ENCODE peak calls at places on chromosomes 11 and 22, in eight cellular contexts. One of them, this sample, is unnamed.

GRCh38 chr11:2898366-2899079 is 12.9 kb upstream of the CDKN1C start:
- DNase-seq in body of pancreas: peak
- DNase-seq in A549: no peak
- DNase-seq in transverse colon: peak
- DNase-seq in stomach: peak
- DNase-seq in HepG2: peak
- DNase-seq in tibial nerve: peak
- DNase-seq in IMR-90: peak
- DNase-seq in this sample: no peak

GRCh38 chr22:23147632-23148387 is 2.5 kb downstream of the RAB36 start:
- DNase-seq in body of pancreas: peak
- DNase-seq in A549: no peak
- DNase-seq in transverse colon: no peak
- DNase-seq in stomach: no peak
- DNase-seq in HepG2: peak
- DNase-seq in tibial nerve: no peak
- DNase-seq in IMR-90: peak
- DNase-seq in this sample: no peak

GRCh38 chr11:112518371-112518770 is 257.7 kb upstream of the PLET1 start:
- DNase-seq in body of pancreas: no peak
- DNase-seq in A549: no peak
- DNase-seq in transverse colon: no peak
- DNase-seq in stomach: no peak
- DNase-seq in HepG2: no peak
- DNase-seq in tibial nerve: no peak
- DNase-seq in IMR-90: no peak
- DNase-seq in this sample: no peak

GRCh38 chr22:29517215-29517908 is 36.2 kb downstream of the THOC5 start:
- DNase-seq in body of pancreas: peak
- DNase-seq in A549: no peak
- DNase-seq in transverse colon: no peak
- DNase-seq in stomach: peak
- DNase-seq in HepG2: no peak
- DNase-seq in tibial nerve: no peak
- DNase-seq in IMR-90: no peak
- DNase-seq in this sample: no peak

GRCh38 chr11:85740464-85741400 is 54.7 kb upstream of the CCDC89 start:
- DNase-seq in body of pancreas: no peak
- DNase-seq in A549: no peak
- DNase-seq in transverse colon: no peak
- DNase-seq in stomach: no peak
- DNase-seq in HepG2: no peak
- DNase-seq in tibial nerve: no peak
- DNase-seq in IMR-90: no peak
- DNase-seq in this sample: no peak

GRCh38 chr11:93073026-93073425 is 103.6 kb downstream of the MTNR1B start:
- DNase-seq in body of pancreas: no peak
- DNase-seq in A549: no peak
- DNase-seq in transverse colon: no peak
- DNase-seq in stomach: no peak
- DNase-seq in HepG2: no peak
- DNase-seq in tibial nerve: no peak
- DNase-seq in IMR-90: no peak
- DNase-seq in this sample: no peak

GRCh38 chr22:34972498-34972897 is 93.5 kb upstream of the ISX start:
- DNase-seq in body of pancreas: no peak
- DNase-seq in A549: no peak
- DNase-seq in transverse colon: no peak
- DNase-seq in stomach: no peak
- DNase-seq in HepG2: no peak
- DNase-seq in tibial nerve: no peak
- DNase-seq in IMR-90: no peak
- DNase-seq in this sample: no peak

GRCh38 chr11:12274558-12275197 is 102.7 kb upstream of the PARVA start:
- DNase-seq in body of pancreas: no peak
- DNase-seq in A549: no peak
- DNase-seq in transverse colon: no peak
- DNase-seq in stomach: no peak
- DNase-seq in HepG2: no peak
- DNase-seq in tibial nerve: no peak
- DNase-seq in IMR-90: peak
- DNase-seq in this sample: no peak

GRCh38 chr11:576791-577610 is 731 bp downstream of the PHRF1 start:
- DNase-seq in body of pancreas: no peak
- DNase-seq in A549: no peak
- DNase-seq in transverse colon: no peak
- DNase-seq in stomach: no peak
- DNase-seq in HepG2: no peak
- DNase-seq in tibial nerve: no peak
- DNase-seq in IMR-90: no peak
- DNase-seq in this sample: no peak

GRCh38 chr22:18000441-18001039 is 23.8 kb downstream of the MICAL3 start:
- DNase-seq in body of pancreas: peak
- DNase-seq in A549: no peak
- DNase-seq in transverse colon: peak
- DNase-seq in stomach: no peak
- DNase-seq in HepG2: no peak
- DNase-seq in tibial nerve: no peak
- DNase-seq in IMR-90: no peak
- DNase-seq in this sample: no peak

GRCh38 chr11:79110308-79110707 is 330.5 kb downstream of the TENM4 start:
- DNase-seq in body of pancreas: no peak
- DNase-seq in A549: no peak
- DNase-seq in transverse colon: no peak
- DNase-seq in stomach: no peak
- DNase-seq in HepG2: no peak
- DNase-seq in tibial nerve: no peak
- DNase-seq in IMR-90: no peak
- DNase-seq in this sample: no peak

GRCh38 chr11:65592840-65593517 is 2.6 kb downstream of the KCNK7 start:
- DNase-seq in body of pancreas: no peak
- DNase-seq in A549: no peak
- DNase-seq in transverse colon: no peak
- DNase-seq in stomach: no peak
- DNase-seq in HepG2: no peak
- DNase-seq in tibial nerve: no peak
- DNase-seq in IMR-90: no peak
- DNase-seq in this sample: no peak

GRCh38 chr11:74024630-74025029 is 15.7 kb upstream of the UCP3 start:
- DNase-seq in body of pancreas: peak
- DNase-seq in A549: no peak
- DNase-seq in transverse colon: peak
- DNase-seq in stomach: peak
- DNase-seq in HepG2: no peak
- DNase-seq in tibial nerve: peak
- DNase-seq in IMR-90: peak
- DNase-seq in this sample: no peak

GRCh38 chr22:47071812-47072641 is 309.6 kb downstream of the TBC1D22A start:
- DNase-seq in body of pancreas: no peak
- DNase-seq in A549: no peak
- DNase-seq in transverse colon: no peak
- DNase-seq in stomach: no peak
- DNase-seq in HepG2: no peak
- DNase-seq in tibial nerve: no peak
- DNase-seq in IMR-90: no peak
- DNase-seq in this sample: no peak

GRCh38 chr22:31738566-31738965 is 11.4 kb downstream of the PRR14L start:
- DNase-seq in body of pancreas: no peak
- DNase-seq in A549: no peak
- DNase-seq in transverse colon: no peak
- DNase-seq in stomach: no peak
- DNase-seq in HepG2: no peak
- DNase-seq in tibial nerve: no peak
- DNase-seq in IMR-90: no peak
- DNase-seq in this sample: no peak

GRCh38 chr11:2827256-2827655 is 58.3 kb downstream of the CDKN1C start:
- DNase-seq in body of pancreas: no peak
- DNase-seq in A549: no peak
- DNase-seq in transverse colon: no peak
- DNase-seq in stomach: no peak
- DNase-seq in HepG2: no peak
- DNase-seq in tibial nerve: no peak
- DNase-seq in IMR-90: peak
- DNase-seq in this sample: no peak

GRCh38 chr11:2249191-2249916 is 21.0 kb downstream of the ASCL2 start:
- DNase-seq in body of pancreas: no peak
- DNase-seq in A549: no peak
- DNase-seq in transverse colon: no peak
- DNase-seq in stomach: no peak
- DNase-seq in HepG2: no peak
- DNase-seq in tibial nerve: no peak
- DNase-seq in IMR-90: no peak
- DNase-seq in this sample: no peak

GRCh38 chr11:69111578-69112247 is 44.0 kb upstream of the SMIM38 start:
- DNase-seq in body of pancreas: no peak
- DNase-seq in A549: no peak
- DNase-seq in transverse colon: no peak
- DNase-seq in stomach: no peak
- DNase-seq in HepG2: no peak
- DNase-seq in tibial nerve: no peak
- DNase-seq in IMR-90: no peak
- DNase-seq in this sample: no peak

GRCh38 chr11:69114811-69115523 is 40.8 kb upstream of the SMIM38 start:
- DNase-seq in body of pancreas: no peak
- DNase-seq in A549: no peak
- DNase-seq in transverse colon: no peak
- DNase-seq in stomach: peak
- DNase-seq in HepG2: no peak
- DNase-seq in tibial nerve: no peak
- DNase-seq in IMR-90: no peak
- DNase-seq in this sample: no peak

GRCh38 chr11:69113646-69114340 is 41.9 kb upstream of the SMIM38 start:
- DNase-seq in body of pancreas: no peak
- DNase-seq in A549: no peak
- DNase-seq in transverse colon: no peak
- DNase-seq in stomach: no peak
- DNase-seq in HepG2: no peak
- DNase-seq in tibial nerve: no peak
- DNase-seq in IMR-90: no peak
- DNase-seq in this sample: no peak

GRCh38 chr11:69114362-69114761 is 41.4 kb upstream of the SMIM38 start:
- DNase-seq in body of pancreas: no peak
- DNase-seq in A549: no peak
- DNase-seq in transverse colon: no peak
- DNase-seq in stomach: no peak
- DNase-seq in HepG2: no peak
- DNase-seq in tibial nerve: no peak
- DNase-seq in IMR-90: no peak
- DNase-seq in this sample: no peak

GRCh38 chr11:69113226-69113625 is 42.5 kb upstream of the SMIM38 start:
- DNase-seq in body of pancreas: no peak
- DNase-seq in A549: no peak
- DNase-seq in transverse colon: no peak
- DNase-seq in stomach: no peak
- DNase-seq in HepG2: no peak
- DNase-seq in tibial nerve: no peak
- DNase-seq in IMR-90: no peak
- DNase-seq in this sample: no peak
- TF ChIP-seq POLR2A in body of pancreas: no peak
- TF ChIP-seq POLR2A in A549: no peak
- TF ChIP-seq POLR2A in transverse colon: no peak
- TF ChIP-seq POLR2A in stomach: no peak
- TF ChIP-seq POLR2A in HepG2: no peak
- TF ChIP-seq POLR2A in tibial nerve: no peak
- TF ChIP-seq POLR2A in IMR-90: no peak
- TF ChIP-seq POLR2A in this sample: no peak

DNA sequence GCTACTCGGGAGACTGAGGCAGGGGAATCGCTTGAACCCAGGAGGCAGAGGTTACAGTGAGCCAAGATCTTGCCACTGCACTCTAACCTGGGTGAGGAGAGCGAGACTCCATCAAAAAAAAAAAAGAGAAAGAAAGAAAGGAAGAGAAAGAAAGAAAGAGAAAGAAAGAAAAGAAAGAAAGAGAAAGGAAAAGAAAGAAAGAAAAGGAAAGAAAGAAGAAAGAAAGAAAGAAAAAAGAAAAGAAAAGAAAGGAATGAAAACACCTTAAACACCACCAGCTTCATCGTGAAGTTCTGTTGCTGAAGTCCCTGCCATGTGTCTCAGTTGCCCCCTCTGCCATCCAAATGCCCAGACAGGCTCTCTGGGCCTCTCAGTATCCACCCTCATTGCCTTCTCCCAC is 9.9 kb upstream of the CXCR5 start:
- DNase-seq in body of pancreas: no peak
- DNase-seq in A549: no peak
- DNase-seq in transverse colon: no peak
- DNase-seq in stomach: no peak
- DNase-seq in HepG2: no peak
- DNase-seq in tibial nerve: no peak
- DNase-seq in IMR-90: no peak
- DNase-seq in this sample: no peak
- TF ChIP-seq POLR2A in body of pancreas: no peak
- TF ChIP-seq POLR2A in A549: no peak
- TF ChIP-seq POLR2A in transverse colon: no peak
- TF ChIP-seq POLR2A in stomach: no peak
- TF ChIP-seq POLR2A in HepG2: no peak
- TF ChIP-seq POLR2A in tibial nerve: no peak
- TF ChIP-seq POLR2A in IMR-90: no peak
- TF ChIP-seq POLR2A in this sample: no peak

GRCh38 chr22:28268845-28269244 is 349.8 kb upstream of the PITPNB start:
- DNase-seq in body of pancreas: no peak
- DNase-seq in A549: no peak
- DNase-seq in transverse colon: no peak
- DNase-seq in stomach: no peak
- DNase-seq in HepG2: no peak
- DNase-seq in tibial nerve: no peak
- DNase-seq in IMR-90: no peak
- DNase-seq in this sample: no peak
- TF ChIP-seq POLR2A in body of pancreas: no peak
- TF ChIP-seq POLR2A in A549: no peak
- TF ChIP-seq POLR2A in transverse colon: no peak
- TF ChIP-seq POLR2A in stomach: no peak
- TF ChIP-seq POLR2A in HepG2: no peak
- TF ChIP-seq POLR2A in tibial nerve: no peak
- TF ChIP-seq POLR2A in IMR-90: no peak
- TF ChIP-seq POLR2A in this sample: no peak

GRCh38 chr11:68838572-68838964 is 3.1 kb downstream of the CPT1A start:
- DNase-seq in body of pancreas: peak
- DNase-seq in A549: no peak
- DNase-seq in transverse colon: no peak
- DNase-seq in stomach: no peak
- DNase-seq in HepG2: peak
- DNase-seq in tibial nerve: no peak
- DNase-seq in IMR-90: no peak
- DNase-seq in this sample: no peak

GRCh38 chr11:68837583-68838571 is 3.8 kb downstream of the CPT1A start:
- DNase-seq in body of pancreas: no peak
- DNase-seq in A549: no peak
- DNase-seq in transverse colon: peak
- DNase-seq in stomach: no peak
- DNase-seq in HepG2: no peak
- DNase-seq in tibial nerve: no peak
- DNase-seq in IMR-90: no peak
- DNase-seq in this sample: no peak

GRCh38 chr11:68839953-68840641 is 1.6 kb downstream of the CPT1A start:
- DNase-seq in body of pancreas: peak
- DNase-seq in A549: no peak
- DNase-seq in transverse colon: peak
- DNase-seq in stomach: no peak
- DNase-seq in HepG2: no peak
- DNase-seq in tibial nerve: no peak
- DNase-seq in IMR-90: peak
- DNase-seq in this sample: no peak

GRCh38 chr11:68840661-68841653 is 759 bp downstream of the CPT1A start:
- DNase-seq in body of pancreas: peak
- DNase-seq in A549: no peak
- DNase-seq in transverse colon: peak
- DNase-seq in stomach: peak
- DNase-seq in HepG2: no peak
- DNase-seq in tibial nerve: no peak
- DNase-seq in IMR-90: peak
- DNase-seq in this sample: no peak

GRCh38 chr11:68839054-68839865 is 2.5 kb downstream of the CPT1A start:
- DNase-seq in body of pancreas: peak
- DNase-seq in A549: peak
- DNase-seq in transverse colon: peak
- DNase-seq in stomach: peak
- DNase-seq in HepG2: peak
- DNase-seq in tibial nerve: peak
- DNase-seq in IMR-90: peak
- DNase-seq in this sample: peak
- TF ChIP-seq POLR2A in body of pancreas: peak
- TF ChIP-seq POLR2A in A549: no peak
- TF ChIP-seq POLR2A in transverse colon: peak
- TF ChIP-seq POLR2A in stomach: no peak
- TF ChIP-seq POLR2A in HepG2: peak
- TF ChIP-seq POLR2A in tibial nerve: peak
- TF ChIP-seq POLR2A in IMR-90: no peak
- TF ChIP-seq POLR2A in this sample: no peak

This sample was measured in GM12891.